ENCODE peak calls at places on chromosome 2, in five cellular contexts. One of them, this sample, is unnamed.

GRCh38 chr2:107730898-107731297 is 95.8 kb upstream of the RGPD4 start:
- DNase-seq in lower leg skin: no peak
- DNase-seq in gastrocnemius medialis: no peak
- DNase-seq in IMR-90: no peak
- DNase-seq in suprapubic skin: no peak
- DNase-seq in this sample: no peak

GRCh38 chr2:39542523-39542922 is 105.4 kb upstream of the MAP4K3 start:
- DNase-seq in lower leg skin: no peak
- DNase-seq in IMR-90: no peak
- DNase-seq in gastrocnemius medialis: no peak
- DNase-seq in suprapubic skin: no peak
- DNase-seq in this sample: no peak

GRCh38 chr2:46131-46470 is 204 bp downstream of the FAM110C start:
- DNase-seq in gastrocnemius medialis: no peak
- DNase-seq in lower leg skin: no peak
- DNase-seq in IMR-90: no peak
- DNase-seq in suprapubic skin: no peak
- DNase-seq in this sample: no peak

GRCh38 chr2:8794923-8795825 is 42.2 kb downstream of the KIDINS220 start:
- DNase-seq in lower leg skin: no peak
- DNase-seq in IMR-90: peak
- DNase-seq in suprapubic skin: no peak
- DNase-seq in gastrocnemius medialis: peak
- DNase-seq in this sample: no peak

GRCh38 chr2:79622508-79622907 is 109.7 kb downstream of the CTNNA2 start:
- DNase-seq in suprapubic skin: no peak
- DNase-seq in lower leg skin: no peak
- DNase-seq in IMR-90: peak
- DNase-seq in gastrocnemius medialis: no peak
- DNase-seq in this sample: no peak

GRCh38 chr2:150663143-150663542 is 175.7 kb upstream of the RND3 start:
- DNase-seq in gastrocnemius medialis: no peak
- DNase-seq in lower leg skin: no peak
- DNase-seq in IMR-90: peak
- DNase-seq in suprapubic skin: no peak
- DNase-seq in this sample: no peak

GRCh38 chr2:215722125-215722524 is 286.3 kb upstream of the FN1 start:
- DNase-seq in IMR-90: peak
- DNase-seq in gastrocnemius medialis: no peak
- DNase-seq in lower leg skin: no peak
- DNase-seq in suprapubic skin: no peak
- DNase-seq in this sample: peak

GRCh38 chr2:95381212-95382127 is 21.0 kb upstream of the FAHD2A start:
- DNase-seq in lower leg skin: peak
- DNase-seq in IMR-90: no peak
- DNase-seq in gastrocnemius medialis: no peak
- DNase-seq in suprapubic skin: peak
- DNase-seq in this sample: no peak

GRCh38 chr2:113138428-113139322 is 11.3 kb downstream of the IL1RN start:
- DNase-seq in suprapubic skin: no peak
- DNase-seq in IMR-90: peak
- DNase-seq in gastrocnemius medialis: no peak
- DNase-seq in lower leg skin: no peak
- DNase-seq in this sample: no peak

GRCh38 chr2:196276421-196276820 is 105.0 kb upstream of the STK17B start:
- DNase-seq in suprapubic skin: no peak
- DNase-seq in gastrocnemius medialis: no peak
- DNase-seq in lower leg skin: no peak
- DNase-seq in IMR-90: no peak
- DNase-seq in this sample: peak

GRCh38 chr2:225400546-225400945 is 1.0 kb downstream of the NYAP2 start:
- DNase-seq in suprapubic skin: no peak
- DNase-seq in gastrocnemius medialis: no peak
- DNase-seq in lower leg skin: no peak
- DNase-seq in IMR-90: no peak
- DNase-seq in this sample: no peak

GRCh38 chr2:70977605-70978205 is 725 bp upstream of the ANKRD53 start:
- DNase-seq in IMR-90: peak
- DNase-seq in gastrocnemius medialis: peak
- DNase-seq in suprapubic skin: no peak
- DNase-seq in lower leg skin: peak
- DNase-seq in this sample: peak

GRCh38 chr2:12701786-12702660 is 14.7 kb upstream of the TRIB2 start:
- DNase-seq in lower leg skin: no peak
- DNase-seq in gastrocnemius medialis: no peak
- DNase-seq in IMR-90: peak
- DNase-seq in suprapubic skin: no peak
- DNase-seq in this sample: no peak

GRCh38 chr2:53209679-53210473 is 557.7 kb upstream of the CHAC2 start:
- DNase-seq in suprapubic skin: no peak
- DNase-seq in IMR-90: no peak
- DNase-seq in gastrocnemius medialis: no peak
- DNase-seq in lower leg skin: no peak
- DNase-seq in this sample: no peak

GRCh38 chr2:166434491-166434890 is 58.7 kb upstream of the SCN9A start:
- DNase-seq in lower leg skin: no peak
- DNase-seq in suprapubic skin: no peak
- DNase-seq in IMR-90: no peak
- DNase-seq in gastrocnemius medialis: no peak
- DNase-seq in this sample: no peak

GRCh38 chr2:63692002-63692606 is 103.3 kb downstream of the MDH1 start:
- DNase-seq in lower leg skin: no peak
- DNase-seq in IMR-90: peak
- DNase-seq in suprapubic skin: no peak
- DNase-seq in gastrocnemius medialis: no peak
- DNase-seq in this sample: no peak

DNA sequence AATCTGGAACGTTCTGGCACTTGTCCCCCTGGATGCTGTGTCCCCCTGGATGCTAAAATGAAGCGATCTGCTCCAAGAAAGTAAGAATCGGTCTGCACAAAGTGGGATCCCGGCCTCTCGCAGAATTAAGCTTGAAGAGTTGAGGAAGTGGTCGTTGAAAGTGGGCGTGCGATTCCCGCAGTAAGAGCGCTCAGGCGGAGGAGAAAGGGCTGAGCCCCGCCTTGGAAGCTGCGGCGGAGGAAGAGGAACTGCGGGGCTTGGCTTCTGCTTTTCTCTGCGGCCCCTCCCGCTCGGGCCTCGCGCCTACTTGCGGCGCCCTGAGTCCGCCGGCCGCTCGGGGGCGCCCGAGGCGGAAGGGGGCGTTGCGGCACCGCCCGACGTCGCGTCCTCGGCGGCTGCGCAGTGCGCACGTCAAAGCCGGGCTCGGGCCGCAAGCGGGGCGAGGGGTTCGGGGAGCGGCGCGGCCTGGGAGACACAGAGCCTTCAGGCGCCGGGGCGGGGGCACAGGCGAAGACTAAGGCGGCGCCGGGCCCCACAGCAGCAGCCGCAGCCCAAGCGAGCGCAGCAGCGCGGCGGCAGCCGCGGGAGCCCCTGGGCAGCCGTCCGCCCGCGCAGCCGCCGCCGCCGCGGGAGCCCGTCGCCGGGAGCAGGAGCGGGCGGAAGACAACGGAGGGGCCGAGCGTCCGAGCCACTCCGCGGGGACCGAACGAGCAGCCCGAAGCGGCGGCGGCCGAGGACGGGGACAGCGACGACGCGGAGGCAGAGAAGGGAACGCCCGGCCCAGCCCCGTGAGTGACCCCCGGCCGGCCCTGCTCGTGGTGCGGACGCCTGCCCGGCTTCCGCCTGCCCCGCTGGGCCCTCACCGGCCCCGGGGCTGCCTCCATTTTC is at the start of gene CAB39:
- DNase-seq in gastrocnemius medialis: peak
- DNase-seq in suprapubic skin: peak
- DNase-seq in IMR-90: peak
- DNase-seq in lower leg skin: peak
- DNase-seq in this sample: peak
- TF ChIP-seq POLR2A in gastrocnemius medialis: peak
- TF ChIP-seq POLR2A in suprapubic skin: peak
- TF ChIP-seq POLR2A in IMR-90: peak
- TF ChIP-seq POLR2A in lower leg skin: no peak
- TF ChIP-seq POLR2A in this sample: peak

GRCh38 chr2:46333912-46334311 is 36.7 kb downstream of the EPAS1 start:
- DNase-seq in gastrocnemius medialis: no peak
- DNase-seq in lower leg skin: no peak
- DNase-seq in suprapubic skin: peak
- DNase-seq in IMR-90: no peak
- DNase-seq in this sample: no peak
- TF ChIP-seq CTCF in gastrocnemius medialis: peak
- TF ChIP-seq CTCF in lower leg skin: no peak
- TF ChIP-seq CTCF in suprapubic skin: no peak
- TF ChIP-seq CTCF in IMR-90: peak
- TF ChIP-seq CTCF in this sample: no peak

GRCh38 chr2:238042849-238043584 is 17.8 kb upstream of the SCLY start:
- DNase-seq in gastrocnemius medialis: no peak
- DNase-seq in lower leg skin: peak
- DNase-seq in IMR-90: peak
- DNase-seq in suprapubic skin: peak
- DNase-seq in this sample: no peak

GRCh38 chr2:238039985-238040384 is 20.8 kb upstream of the SCLY start:
- DNase-seq in gastrocnemius medialis: no peak
- DNase-seq in IMR-90: no peak
- DNase-seq in suprapubic skin: peak
- DNase-seq in lower leg skin: peak
- DNase-seq in this sample: no peak

GRCh38 chr2:238038203-238038602 is 22.6 kb upstream of the SCLY start:
- DNase-seq in lower leg skin: no peak
- DNase-seq in suprapubic skin: no peak
- DNase-seq in gastrocnemius medialis: no peak
- DNase-seq in IMR-90: no peak
- DNase-seq in this sample: no peak

GRCh38 chr2:238039151-238039550 is 21.6 kb upstream of the SCLY start:
- DNase-seq in lower leg skin: peak
- DNase-seq in suprapubic skin: no peak
- DNase-seq in IMR-90: no peak
- DNase-seq in gastrocnemius medialis: no peak
- DNase-seq in this sample: no peak

DNA sequence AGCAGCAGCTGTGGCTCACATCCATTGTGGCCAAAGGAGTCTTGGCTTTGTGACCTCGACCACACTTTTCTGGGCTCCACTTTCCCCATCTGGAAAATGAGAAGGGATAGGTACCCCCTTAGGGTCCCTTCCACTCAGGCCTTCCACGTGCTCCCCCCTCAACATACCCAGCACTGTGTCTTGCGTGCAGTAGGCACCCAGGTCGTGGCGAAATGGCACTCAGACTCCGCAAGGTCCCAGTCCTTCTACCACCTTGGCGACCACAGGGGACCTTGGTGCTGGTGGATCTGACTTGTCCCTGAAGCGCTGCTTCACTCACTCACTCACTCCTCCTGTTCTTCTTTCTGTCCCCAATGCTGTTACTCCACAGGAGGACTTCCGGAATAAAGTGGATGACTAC is 19.9 kb upstream of the SCLY start:
- DNase-seq in gastrocnemius medialis: no peak
- DNase-seq in IMR-90: no peak
- DNase-seq in suprapubic skin: peak
- DNase-seq in lower leg skin: peak
- DNase-seq in this sample: no peak
- TF ChIP-seq POLR2A in gastrocnemius medialis: no peak
- TF ChIP-seq POLR2A in IMR-90: no peak
- TF ChIP-seq POLR2A in suprapubic skin: no peak
- TF ChIP-seq POLR2A in lower leg skin: no peak
- TF ChIP-seq POLR2A in this sample: no peak

GRCh38 chr2:85847051-85847588 is 41.7 kb downstream of the ST3GAL5 start:
- DNase-seq in IMR-90: no peak
- DNase-seq in lower leg skin: no peak
- DNase-seq in suprapubic skin: no peak
- DNase-seq in gastrocnemius medialis: no peak
- DNase-seq in this sample: no peak

GRCh38 chr2:85846411-85846810 is 42.4 kb downstream of the ST3GAL5 start:
- DNase-seq in IMR-90: peak
- DNase-seq in suprapubic skin: no peak
- DNase-seq in gastrocnemius medialis: no peak
- DNase-seq in lower leg skin: no peak
- DNase-seq in this sample: no peak

GRCh38 chr2:85840091-85840490 is 48.7 kb downstream of the ST3GAL5 start:
- DNase-seq in suprapubic skin: no peak
- DNase-seq in lower leg skin: no peak
- DNase-seq in gastrocnemius medialis: no peak
- DNase-seq in IMR-90: no peak
- DNase-seq in this sample: no peak

GRCh38 chr2:85844486-85844885 is 44.3 kb downstream of the ST3GAL5 start:
- DNase-seq in suprapubic skin: no peak
- DNase-seq in lower leg skin: no peak
- DNase-seq in IMR-90: peak
- DNase-seq in gastrocnemius medialis: no peak
- DNase-seq in this sample: no peak

DNA sequence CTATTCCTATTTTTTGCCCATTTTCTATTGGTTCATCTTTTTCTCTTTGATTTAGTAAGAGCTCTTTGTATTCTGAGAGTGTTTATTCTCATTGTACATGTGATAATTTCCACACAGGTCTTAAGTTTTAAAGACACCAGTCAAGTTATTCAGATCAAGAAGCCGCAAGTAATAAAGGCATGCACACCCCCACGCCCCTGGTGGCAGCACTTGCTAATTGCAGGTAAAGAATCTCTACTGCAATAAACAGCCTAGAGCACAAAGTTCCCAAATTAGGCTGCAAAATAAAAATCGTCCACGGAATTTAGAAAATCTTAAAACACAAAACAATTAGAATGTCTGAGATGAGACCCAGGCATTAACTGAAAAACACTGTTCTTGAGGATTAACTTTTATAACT is 45.2 kb downstream of the ST3GAL5 start:
- DNase-seq in gastrocnemius medialis: no peak
- DNase-seq in IMR-90: no peak
- DNase-seq in lower leg skin: no peak
- DNase-seq in suprapubic skin: no peak
- DNase-seq in this sample: no peak
- TF ChIP-seq CTCF in gastrocnemius medialis: no peak
- TF ChIP-seq CTCF in IMR-90: peak
- TF ChIP-seq CTCF in lower leg skin: no peak
- TF ChIP-seq CTCF in suprapubic skin: no peak
- TF ChIP-seq CTCF in this sample: peak

GRCh38 chr2:69642709-69643601 is 584 bp downstream of the AAK1 start:
- DNase-seq in IMR-90: peak
- DNase-seq in gastrocnemius medialis: peak
- DNase-seq in suprapubic skin: no peak
- DNase-seq in lower leg skin: no peak
- DNase-seq in this sample: peak
- TF ChIP-seq POLR2A in IMR-90: no peak
- TF ChIP-seq POLR2A in gastrocnemius medialis: no peak
- TF ChIP-seq POLR2A in suprapubic skin: no peak
- TF ChIP-seq POLR2A in lower leg skin: no peak
- TF ChIP-seq POLR2A in this sample: no peak

GRCh38 chr2:208255557-208256106 is 761 bp upstream of the IDH1 start:
- DNase-seq in lower leg skin: no peak
- DNase-seq in suprapubic skin: no peak
- DNase-seq in IMR-90: no peak
- DNase-seq in gastrocnemius medialis: no peak
- DNase-seq in this sample: no peak
- TF ChIP-seq CTCF in lower leg skin: no peak
- TF ChIP-seq CTCF in suprapubic skin: no peak
- TF ChIP-seq CTCF in IMR-90: no peak
- TF ChIP-seq CTCF in gastrocnemius medialis: no peak
- TF ChIP-seq CTCF in this sample: no peak

GRCh38 chr2:86105969-86106945 is at the start of gene PTCD3:
- DNase-seq in suprapubic skin: peak
- DNase-seq in gastrocnemius medialis: peak
- DNase-seq in lower leg skin: peak
- DNase-seq in IMR-90: peak
- DNase-seq in this sample: peak
- TF ChIP-seq POLR2A in suprapubic skin: peak
- TF ChIP-seq POLR2A in gastrocnemius medialis: peak
- TF ChIP-seq POLR2A in lower leg skin: no peak
- TF ChIP-seq POLR2A in IMR-90: peak
- TF ChIP-seq POLR2A in this sample: peak

GRCh38 chr2:44715671-44716077 is 225.8 kb upstream of the SIX3 start:
- DNase-seq in lower leg skin: no peak
- DNase-seq in IMR-90: peak
- DNase-seq in gastrocnemius medialis: no peak
- DNase-seq in suprapubic skin: no peak
- DNase-seq in this sample: no peak
- TF ChIP-seq CTCF in lower leg skin: no peak
- TF ChIP-seq CTCF in IMR-90: peak
- TF ChIP-seq CTCF in gastrocnemius medialis: peak
- TF ChIP-seq CTCF in suprapubic skin: no peak
- TF ChIP-seq CTCF in this sample: no peak

This sample was measured in transverse colon.